ENCODE peak calls at places on chromosomes 12 and 14, in six cellular contexts. I is adrenal gland, J is fibroblast of the aortic adventitia, P is AG04450, L is Calu3, Y is lower leg skin. R is an unnamed sample.

GRCh38 chr12:75349946-75350345 is 15.5 kb downstream of the GLIPR1L1 start:
- DNase-seq in I (no peak), J (no peak), P (no peak), L (no peak), Y (no peak), R (no peak)

GRCh38 chr12:116324684-116325664 is 47.5 kb upstream of the MED13L start:
- DNase-seq in I (no peak), J (no peak), P (no peak), L (no peak), Y (no peak), R (no peak)

GRCh38 chr12:3216726-3217682 is 139.8 kb downstream of the TSPAN9 start:
- DNase-seq in I (no peak), J (peak; percentile 59), P (no peak), L (no peak), Y (no peak), R (peak; percentile 59)

GRCh38 chr12:82025462-82025861 is 266.3 kb upstream of the PPFIA2 start:
- DNase-seq in I (no peak), J (no peak), P (no peak), L (no peak), Y (no peak), R (no peak)

GRCh38 chr12:92002673-92003382 is 142.8 kb downstream of the BTG1 start:
- DNase-seq in I (no peak), J (peak; percentile 65), P (no peak), L (no peak), Y (no peak), R (no peak)

GRCh38 chr12:116121453-116121871 is 156.0 kb downstream of the MED13L start:
- DNase-seq in I (no peak), J (peak; percentile 67), P (no peak), L (no peak), Y (no peak), R (no peak)

GRCh38 chr12:124625867-124626675 is 58.7 kb upstream of the NCOR2 start:
- DNase-seq in I (peak; percentile 74), J (peak; percentile 89), P (no peak), L (peak; percentile 79), Y (peak; percentile 98), R (no peak)

GRCh38 chr12:108773798-108774788 is 42.8 kb upstream of the CORO1C start:
- DNase-seq in I (peak; percentile 53), J (peak; percentile 55), P (peak; percentile 26), L (peak; percentile 57), Y (peak; percentile 95), R (peak; percentile 63)

GRCh38 chr14:94601961-94602391 is 10.2 kb upstream of the SERPINA3 start:
- DNase-seq in I (peak; percentile 81), J (peak; percentile 98), P (peak; percentile 78), L (peak; percentile 62), Y (peak; percentile 94), R (peak; percentile 14)

GRCh38 chr12:91990525-91990924 is 155.1 kb downstream of the BTG1 start:
- DNase-seq in I (no peak), J (peak; percentile 60), P (no peak), L (no peak), Y (no peak), R (no peak)

GRCh38 chr14:44353805-44354204 is 153.3 kb downstream of the FSCB start:
- DNase-seq in I (no peak), J (no peak), P (no peak), L (no peak), Y (no peak), R (no peak)

GRCh38 chr14:39615352-39615751 is 183.1 kb upstream of the FBXO33 start:
- DNase-seq in I (no peak), J (no peak), P (no peak), L (no peak), Y (no peak), R (no peak)

GRCh38 chr14:71693373-71693772 is 238.9 kb upstream of the RGS6 start:
- DNase-seq in I (no peak), J (peak; percentile 72), P (peak; percentile 51), L (no peak), Y (no peak), R (peak; percentile 91)

GRCh38 chr12:52628841-52629240 is 10.5 kb upstream of the KRT73 start:
- DNase-seq in I (no peak), J (no peak), P (no peak), L (no peak), Y (no peak), R (no peak)

GRCh38 chr12:57027805-57028153 is 11.4 kb upstream of the TAC3 start:
- DNase-seq in I (no peak), J (no peak), P (no peak), L (no peak), Y (no peak), R (no peak)

GRCh38 chr12:120536064-120536791 is 2.1 kb downstream of the RNF10 start:
- DNase-seq in I (peak; percentile 24), J (no peak), P (no peak), L (peak; percentile 20), Y (no peak), R (no peak)

GRCh38 chr12:110105961-110106540 is 18.1 kb upstream of the IFT81 start:
- DNase-seq in I (no peak), J (peak; percentile 31), P (no peak), L (no peak), Y (no peak), R (no peak)

GRCh38 chr14:103574707-103575285 is 12.0 kb downstream of the COA8 start:
- DNase-seq in I (no peak), J (no peak), P (no peak), L (no peak), Y (no peak), R (no peak)

GRCh38 chr12:109729837-109730200 is 16.2 kb downstream of the FAM222A start:
- DNase-seq in I (no peak), J (no peak), P (no peak), L (no peak), Y (no peak), R (no peak)

GRCh38 chr12:104056419-104056972 is 6.5 kb upstream of the GLT8D2 start:
- DNase-seq in I (no peak), J (no peak), P (no peak), L (no peak), Y (no peak), R (no peak)

GRCh38 chr12:94287245-94287628 is 138.9 kb downstream of the PLXNC1 start:
- DNase-seq in I (no peak), J (no peak), P (no peak), L (no peak), Y (no peak), R (no peak)

DNA sequence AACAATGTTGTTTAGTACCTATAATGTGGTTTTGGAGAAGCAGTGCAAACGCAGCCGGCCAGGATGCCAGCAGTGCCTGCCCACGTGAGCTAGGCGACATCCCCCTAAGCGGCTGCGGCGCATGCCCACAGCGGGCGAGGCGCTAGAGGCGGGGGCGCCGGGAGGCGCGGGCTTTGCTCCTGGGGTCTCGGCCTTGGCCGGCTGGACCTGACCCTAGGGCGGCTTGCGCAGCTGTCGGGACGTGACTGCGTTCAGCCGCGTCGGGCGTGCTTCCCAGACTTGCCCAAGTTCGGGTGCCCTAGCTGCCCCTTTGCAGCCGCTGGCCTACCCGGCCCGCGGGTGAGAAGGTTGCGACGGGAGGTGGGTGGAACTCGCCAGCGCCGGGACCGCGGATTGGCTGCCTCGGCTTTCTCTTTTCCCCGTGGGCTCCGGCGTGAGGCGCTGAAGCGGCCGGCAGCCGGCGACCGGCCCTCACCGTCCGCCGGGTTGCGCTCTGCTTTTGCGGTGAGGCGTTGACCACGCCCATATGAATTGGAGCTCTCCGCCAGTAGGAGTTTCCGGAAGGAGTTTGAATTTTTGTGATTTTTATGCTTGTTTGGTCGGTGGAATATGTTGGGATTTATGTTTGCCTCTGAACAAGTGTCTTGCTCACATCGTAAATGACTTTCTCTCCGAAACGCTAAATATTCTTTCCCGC is at the start of gene TMEM19:
- DNase-seq in I (peak; percentile 92), J (peak; percentile 88), P (peak; percentile 62), L (peak; percentile 94), Y (peak; percentile 97), R (peak; percentile 67)
- TF ChIP-seq CTCF in I (no peak), J (no peak), P (peak; percentile 36), L (no peak), Y (no peak), R (peak; percentile 17)

GRCh38 chr12:67842124-67842523 is 147.1 kb upstream of the IFNG-AS1 start:
- DNase-seq in I (no peak), J (no peak), P (no peak), L (no peak), Y (no peak), R (no peak)
- TF ChIP-seq CTCF in I (no peak), J (no peak), P (no peak), L (no peak), Y (no peak), R (no peak)

DNA sequence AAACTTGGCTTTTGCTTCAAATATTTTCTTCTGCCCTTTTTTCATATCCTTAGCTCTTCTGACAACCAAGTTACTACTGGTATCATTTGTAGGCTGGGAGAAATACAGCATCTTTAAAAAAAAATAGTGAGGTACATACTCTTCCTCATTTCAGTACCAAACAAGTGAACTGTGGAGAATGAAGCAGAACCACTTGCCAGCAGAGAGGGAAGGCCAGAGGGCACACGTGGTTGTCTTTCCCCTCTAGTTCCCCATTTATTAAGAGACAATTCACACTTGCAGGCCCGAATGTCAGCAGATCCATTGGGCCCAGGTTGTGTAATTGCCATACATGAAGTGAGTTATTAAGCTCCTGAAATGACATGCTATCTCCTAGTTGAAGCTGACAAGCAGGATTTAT is 3.2 kb downstream of the SUSD6 start:
- DNase-seq in I (no peak), J (no peak), P (no peak), L (no peak), Y (no peak), R (no peak)
- TF ChIP-seq CTCF in I (no peak), J (no peak), P (no peak), L (no peak), Y (no peak), R (no peak)

GRCh38 chr12:53991077-53991460 is 6.1 kb downstream of the HOXC10 start:
- DNase-seq in I (no peak), J (peak; percentile 30), P (no peak), L (no peak), Y (peak; percentile 92), R (no peak)

GRCh38 chr12:53988519-53989226 is 3.7 kb downstream of the HOXC10 start:
- DNase-seq in I (no peak), J (no peak), P (no peak), L (no peak), Y (no peak), R (no peak)

GRCh38 chr12:53987748-53988147 is 2.8 kb downstream of the HOXC10 start:
- DNase-seq in I (no peak), J (no peak), P (no peak), L (no peak), Y (no peak), R (no peak)

GRCh38 chr12:53990311-53991076 is 5.5 kb downstream of the HOXC10 start:
- DNase-seq in I (no peak), J (no peak), P (no peak), L (no peak), Y (no peak), R (no peak)

DNA sequence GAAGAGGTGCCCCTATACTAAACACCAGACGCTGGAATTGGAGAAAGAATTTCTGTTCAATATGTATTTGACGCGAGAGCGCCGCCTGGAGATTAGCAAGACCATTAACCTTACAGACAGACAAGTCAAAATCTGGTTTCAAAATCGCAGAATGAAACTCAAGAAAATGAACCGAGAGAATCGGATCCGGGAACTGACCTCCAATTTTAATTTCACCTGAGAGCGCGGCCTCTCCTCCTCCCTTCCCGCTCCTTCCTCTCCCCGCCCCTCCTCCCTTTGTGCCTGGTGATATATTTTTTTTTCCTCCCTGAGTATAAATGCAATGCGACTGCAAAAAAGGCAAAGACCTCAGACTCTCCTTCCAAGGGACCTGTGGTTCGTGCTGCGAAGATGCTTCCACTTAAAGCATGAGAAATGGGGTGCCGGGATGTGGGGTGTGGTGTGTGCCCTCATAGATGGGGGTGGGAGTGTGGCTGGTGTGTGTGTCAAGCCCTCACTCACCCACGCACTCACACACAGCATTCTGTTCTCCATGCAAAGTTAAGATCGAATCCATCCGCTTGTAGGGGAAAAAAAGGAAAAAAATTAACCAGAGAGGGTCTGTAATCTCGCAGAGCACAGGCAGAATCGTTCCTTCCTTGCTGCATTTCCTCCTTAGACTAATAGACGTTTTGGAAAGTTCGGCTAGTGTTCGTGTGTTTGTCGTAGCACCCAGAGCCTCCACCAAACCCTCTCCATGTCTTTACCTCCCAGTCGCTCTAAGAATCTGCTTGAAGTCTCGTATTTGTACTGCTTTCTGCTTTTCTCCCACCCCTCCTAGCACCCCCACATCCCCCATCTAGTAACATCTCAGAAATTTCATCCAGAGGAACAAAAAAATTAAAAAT is 4.5 kb downstream of the HOXC10 start:
- DNase-seq in I (peak; percentile 37), J (peak; percentile 62), P (no peak), L (peak; percentile 55), Y (no peak), R (no peak)
- TF ChIP-seq CTCF in I (peak; percentile 23), J (peak; percentile 64), P (peak; percentile 56), L (peak; percentile 70), Y (no peak), R (peak; percentile 46)

R was measured in HFF-Myc.